ENCODE peak calls at places on chromosomes 11 and 22, in seven cellular contexts. P, S, A, Y, X, N and Z are unnamed samples.

GRCh38 chr11:79013509-79013908 is 427.3 kb downstream of the TENM4 start:
- DNase-seq in P (no peak), S (no peak), A (no peak), Y (peak; percentile 14), X (peak; percentile 1), N (no peak), Z (no peak)

GRCh38 chr11:5043385-5043784 is 2.9 kb upstream of the OR52J3 start:
- DNase-seq in P (no peak), S (no peak), A (no peak), Y (peak; percentile 63), X (no peak), N (no peak), Z (no peak)

GRCh38 chr11:85821636-85822035 is 10.7 kb upstream of the SYTL2 start:
- DNase-seq in P (no peak), S (no peak), A (no peak), Y (peak; percentile 69), X (peak; percentile 62), N (no peak), Z (no peak)

GRCh38 chr22:42807185-42807584 is 49.9 kb downstream of the ARFGAP3 start:
- DNase-seq in P (no peak), S (no peak), A (peak; percentile 58), Y (no peak), X (no peak), N (no peak), Z (no peak)

GRCh38 chr11:27701262-27702105 is 1.2 kb upstream of the BDNF start:
- DNase-seq in P (no peak), S (peak; percentile 59), A (no peak), Y (peak; percentile 68), X (peak; percentile 59), N (no peak), Z (no peak)

GRCh38 chr11:64601605-64602465 is 10.8 kb downstream of the SLC22A12 start:
- DNase-seq in P (no peak), S (no peak), A (no peak), Y (no peak), X (no peak), N (no peak), Z (no peak)

GRCh38 chr11:132994038-132994502 is 538.2 kb downstream of the OPCML start:
- DNase-seq in P (no peak), S (no peak), A (no peak), Y (no peak), X (no peak), N (no peak), Z (no peak)

GRCh38 chr11:21622995-21623394 is 569.9 kb upstream of the ANO5 start:
- DNase-seq in P (no peak), S (no peak), A (no peak), Y (no peak), X (no peak), N (no peak), Z (no peak)

GRCh38 chr11:112355726-112356125 is 95.1 kb upstream of the PLET1 start:
- DNase-seq in P (no peak), S (peak; percentile 20), A (no peak), Y (peak; percentile 32), X (peak; percentile 20), N (no peak), Z (no peak)

GRCh38 chr11:27296406-27296994 is 66.5 kb downstream of the CCDC34 start:
- DNase-seq in P (no peak), S (peak; percentile 75), A (no peak), Y (peak; percentile 80), X (peak; percentile 72), N (no peak), Z (peak; percentile 64)

GRCh38 chr11:75032550-75032935 is 43.8 kb downstream of the NEU3 start:
- DNase-seq in P (no peak), S (no peak), A (no peak), Y (no peak), X (no peak), N (no peak), Z (no peak)

GRCh38 chr22:41361716-41362310 is 19.9 kb upstream of the TEF start:
- DNase-seq in P (no peak), S (no peak), A (no peak), Y (peak; percentile 59), X (no peak), N (no peak), Z (no peak)

GRCh38 chr11:115939726-115940421 is 435.7 kb upstream of the CADM1 start:
- DNase-seq in P (no peak), S (no peak), A (no peak), Y (no peak), X (no peak), N (no peak), Z (no peak)

GRCh38 chr22:43110927-43111623 is 525 bp downstream of the BIK start:
- DNase-seq in P (no peak), S (peak; percentile 69), A (no peak), Y (no peak), X (no peak), N (no peak), Z (no peak)

GRCh38 chr11:18722293-18722637 is 3.7 kb downstream of the IGSF22 start:
- DNase-seq in P (no peak), S (no peak), A (no peak), Y (no peak), X (no peak), N (no peak), Z (no peak)
- H3K4me3 ChIP-seq in P (peak overlapping the region; percentile 52), S (no peak overlapping the region), A (peak overlapping the region; percentile 65), Y (peak overlapping the region; percentile 58), X (no peak overlapping the region), N (no peak overlapping the region), Z (no peak overlapping the region)

GRCh38 chr11:73480677-73481076 is 104.5 kb downstream of the RELT start:
- DNase-seq in P (no peak), S (no peak), A (no peak), Y (peak; percentile 65), X (no peak), N (no peak), Z (no peak)
- H3K4me3 ChIP-seq in P (no peak overlapping the region), S (no peak overlapping the region), A (no peak overlapping the region), Y (no peak overlapping the region), X (no peak overlapping the region), N (no peak overlapping the region), Z (no peak overlapping the region)

GRCh38 chr11:34055218-34056000 is 3.9 kb downstream of the CAPRIN1 start:
- DNase-seq in P (no peak), S (no peak), A (no peak), Y (no peak), X (no peak), N (no peak), Z (no peak)

GRCh38 chr11:34052036-34052607 is 591 bp downstream of the CAPRIN1 start:
- DNase-seq in P (no peak), S (peak; percentile 97), A (peak; percentile 93), Y (peak; percentile 84), X (peak; percentile 91), N (peak; percentile 98), Z (peak; percentile 48)

GRCh38 chr11:34052608-34053160 is 1.2 kb downstream of the CAPRIN1 start:
- DNase-seq in P (no peak), S (peak; percentile 48), A (no peak), Y (no peak), X (peak; percentile 36), N (peak; percentile 79), Z (no peak)

GRCh38 chr11:34053161-34053686 is 1.7 kb downstream of the CAPRIN1 start:
- DNase-seq in P (no peak), S (peak; percentile 85), A (peak; percentile 87), Y (peak; percentile 79), X (peak; percentile 82), N (peak; percentile 90), Z (peak; percentile 44)

GRCh38 chr11:34056672-34057071 is 5.1 kb downstream of the CAPRIN1 start:
- DNase-seq in P (no peak), S (no peak), A (no peak), Y (no peak), X (no peak), N (no peak), Z (no peak)
- H3K4me3 ChIP-seq in P (no peak overlapping the region), S (no peak overlapping the region), A (no peak overlapping the region), Y (no peak overlapping the region), X (no peak overlapping the region), N (no peak overlapping the region), Z (no peak overlapping the region)

DNA sequence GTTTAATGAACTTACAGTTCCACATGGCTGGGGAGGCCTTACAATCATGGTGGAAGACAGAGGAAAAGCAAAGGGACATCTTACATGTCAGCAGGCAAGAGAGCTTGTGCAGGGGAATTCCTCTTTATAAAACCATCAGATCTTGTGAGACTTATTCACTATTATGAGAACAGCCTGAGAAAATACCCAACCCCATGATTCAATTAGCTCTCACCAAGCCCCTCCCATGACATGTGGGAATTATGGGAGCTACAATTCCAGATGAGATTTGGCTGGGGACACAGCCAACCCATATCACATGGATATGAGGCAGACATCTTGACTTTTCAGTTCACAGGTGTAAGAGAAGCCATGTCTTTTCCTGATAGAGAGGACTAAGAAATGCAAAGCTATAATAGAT is 18.3 kb upstream of the AMPD3 start:
- DNase-seq in P (no peak), S (no peak), A (no peak), Y (no peak), X (no peak), N (no peak), Z (no peak)
- H3K4me3 ChIP-seq in P (no peak overlapping the region), S (no peak overlapping the region), A (no peak overlapping the region), Y (no peak overlapping the region), X (no peak overlapping the region), N (no peak overlapping the region), Z (no peak overlapping the region)

GRCh38 chr11:62556102-62556871 is 9.7 kb upstream of the AHNAK start:
- DNase-seq in P (peak; percentile 97), S (peak; percentile 87), A (peak; percentile 97), Y (peak; percentile 96), X (peak; percentile 95), N (peak; percentile 96), Z (peak; percentile 84)

GRCh38 chr11:62558669-62559068 is 12.1 kb upstream of the AHNAK start:
- DNase-seq in P (no peak), S (no peak), A (no peak), Y (no peak), X (no peak), N (no peak), Z (no peak)

GRCh38 chr11:62559204-62559603 is 12.6 kb upstream of the AHNAK start:
- DNase-seq in P (no peak), S (no peak), A (no peak), Y (no peak), X (no peak), N (no peak), Z (no peak)

GRCh38 chr11:62556872-62557631 is 10.4 kb upstream of the AHNAK start:
- DNase-seq in P (no peak), S (no peak), A (no peak), Y (no peak), X (no peak), N (no peak), Z (no peak)

DNA sequence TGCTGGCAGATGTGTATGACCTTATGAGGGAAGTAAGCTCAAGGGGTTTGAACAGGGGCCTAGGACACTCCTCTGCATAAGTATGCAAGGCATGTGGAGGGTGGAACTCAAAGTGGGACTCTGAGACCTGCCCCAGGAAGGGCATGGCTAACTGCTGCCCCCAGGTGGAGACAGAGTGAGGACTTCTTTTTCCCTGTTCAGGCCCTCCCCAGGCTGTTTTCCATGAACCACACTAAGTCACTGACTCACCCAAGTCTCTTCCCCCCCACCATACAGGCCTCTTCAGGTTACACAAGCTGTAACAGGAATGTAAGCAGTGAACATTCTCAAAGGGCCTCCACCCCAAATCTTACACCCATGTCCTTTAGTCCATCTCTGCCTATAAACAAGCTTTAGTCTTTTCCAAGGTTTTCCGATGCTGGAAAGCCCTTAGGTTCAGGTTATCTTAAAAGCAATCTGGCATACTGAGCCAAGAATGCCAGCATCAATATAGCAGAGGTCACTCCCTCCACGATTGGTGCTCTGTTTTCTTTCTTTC is 13.1 kb downstream of the EEF1G start:
- DNase-seq in P (peak; percentile 97), S (peak; percentile 96), A (peak; percentile 93), Y (peak; percentile 99), X (peak; percentile 95), N (peak; percentile 95), Z (peak; percentile 96)
- H3K4me3 ChIP-seq in P (no peak overlapping the region), S (no peak overlapping the region), A (no peak overlapping the region), Y (no peak overlapping the region), X (no peak overlapping the region), N (no peak overlapping the region), Z (no peak overlapping the region)